ENCODE peak calls at places on chromosomes 4 and X, in ten cellular contexts. E, A, B, N, R, H, M, Q, V and Y are unnamed samples.

GRCh38 chr4:70705146-70705855 is 16.5 kb upstream of the RUFY3 start:
- DNase-seq in Q (peak), M (peak), N (no peak), A (peak), H (peak), V (peak), E (peak), B (peak), R (peak), Y (peak)

GRCh38 chr4:114383721-114384120 is 214.9 kb upstream of the UGT8 start:
- DNase-seq in Q (no peak), H (no peak), B (no peak), V (peak), R (no peak), E (no peak), A (peak), M (no peak), N (no peak), Y (no peak)

GRCh38 chr4:24209891-24210290 is 320.0 kb upstream of the PPARGC1A start:
- DNase-seq in B (no peak), A (no peak), V (peak), Q (no peak), R (no peak), E (no peak), N (no peak), H (no peak), M (no peak), Y (no peak)

GRCh38 chr4:183659919-183660318 is 826 bp downstream of the TRAPPC11 start:
- DNase-seq in N (no peak), A (no peak), R (no peak), V (no peak), B (no peak), M (no peak), E (peak), Q (no peak), H (no peak), Y (no peak)

GRCh38 chrX:531611-531936 is 99.0 kb upstream of the SHOX start:
- DNase-seq in N (no peak), V (no peak), A (no peak), E (no peak), H (no peak), M (no peak), Q (no peak), B (no peak), R (no peak), Y (no peak)

GRCh38 chrX:134792077-134792476 is 133.8 kb upstream of the PLAC1 start:
- DNase-seq in B (no peak), V (no peak), N (no peak), Q (peak), M (no peak), A (no peak), H (no peak), R (no peak), E (no peak), Y (no peak)

GRCh38 chr4:186486172-186486571 is 69.2 kb downstream of the MTNR1A start:
- DNase-seq in E (peak), A (no peak), N (no peak), M (no peak), H (no peak), B (no peak), V (peak), R (no peak), Q (no peak), Y (no peak)

GRCh38 chr4:95087657-95088455 is 330.1 kb downstream of the BMPR1B start:
- DNase-seq in V (peak), N (no peak), A (no peak), B (no peak), H (no peak), E (no peak), R (no peak), Q (no peak), M (no peak), Y (no peak)

GRCh38 chr4:118746251-118746919 is 61.2 kb downstream of the METTL14 start:
- DNase-seq in V (peak), A (peak), B (no peak), E (no peak), H (no peak), M (no peak), Q (no peak), N (no peak), R (peak), Y (no peak)

GRCh38 chr4:142393127-142393526 is 453.0 kb downstream of the INPP4B start:
- DNase-seq in N (no peak), H (no peak), A (no peak), E (no peak), M (no peak), B (no peak), Q (no peak), V (no peak), R (no peak), Y (no peak)
- H3K27ac ChIP-seq in N (no peak), H (no peak), A (no peak), E (no peak), M (no peak), B (no peak), Q (no peak), V (no peak), R (no peak), Y (no peak)

DNA sequence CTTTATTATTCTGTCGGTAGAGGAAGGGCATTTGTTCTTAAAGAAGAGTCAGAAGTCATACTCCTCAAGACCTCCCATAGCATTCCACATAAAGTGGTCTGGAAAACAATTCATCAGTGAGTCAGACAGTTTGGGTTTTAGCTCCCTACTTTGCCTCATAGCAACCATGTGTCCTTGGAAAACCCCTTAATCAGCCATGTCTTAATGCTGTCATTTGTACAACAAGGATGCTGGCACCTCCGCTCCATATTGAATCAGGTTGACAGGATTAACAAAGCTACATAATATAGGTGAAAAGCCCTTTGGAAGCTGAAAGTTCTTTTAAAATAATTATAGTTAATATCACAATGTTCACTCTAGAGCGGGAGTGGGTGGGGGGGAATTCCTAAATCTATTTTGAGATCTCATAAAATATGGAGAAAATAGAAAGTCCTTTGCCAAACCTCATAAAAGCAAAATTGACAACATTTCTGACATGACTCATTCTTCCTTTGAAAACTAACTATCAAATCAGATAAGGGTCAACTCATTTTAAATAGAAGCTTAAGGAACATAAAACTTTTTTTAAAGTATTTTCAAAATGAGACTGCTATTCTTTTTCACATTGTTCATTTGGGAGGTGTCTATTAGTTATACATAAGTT is 37.3 kb upstream of the GUCY1A1 start:
- DNase-seq in Q (no peak), N (no peak), B (no peak), A (no peak), E (no peak), M (no peak), H (no peak), R (no peak), V (peak), Y (no peak)
- H3K27ac ChIP-seq in Q (no peak), N (peak), B (no peak), A (no peak), E (no peak), M (no peak), H (no peak), R (no peak), V (no peak), Y (no peak)

DNA sequence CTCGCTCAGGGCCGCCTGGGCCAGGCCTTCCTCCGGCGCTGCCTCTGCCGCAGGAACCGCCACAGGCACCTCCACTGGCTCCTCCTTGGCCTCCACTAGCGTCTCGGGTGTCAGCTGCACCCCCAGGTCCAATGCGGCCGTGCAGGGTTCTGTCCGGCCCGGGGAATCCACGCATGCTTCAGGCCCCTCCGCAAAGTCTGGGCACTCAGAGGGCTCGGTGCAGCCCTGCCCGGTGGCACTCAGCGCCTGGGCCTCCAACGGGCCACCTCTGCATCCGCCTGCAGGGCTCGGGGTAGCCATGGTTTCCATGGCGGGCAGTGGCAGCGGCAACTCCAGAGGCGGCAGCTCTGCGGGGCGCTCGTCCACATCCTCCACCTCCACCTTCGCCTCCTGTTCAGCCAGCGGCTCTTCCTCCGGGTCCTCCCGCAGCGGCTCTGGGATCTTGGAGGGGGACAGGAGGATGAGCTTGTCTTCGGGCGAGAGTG is 74.9 kb upstream of the UCP1 start:
- DNase-seq in R (no peak), B (no peak), E (no peak), H (no peak), Q (no peak), M (no peak), A (no peak), N (no peak), V (no peak), Y (no peak)
- H3K27ac ChIP-seq in R (no peak), B (no peak), E (no peak), H (no peak), Q (no peak), M (no peak), A (no peak), N (no peak), V (no peak), Y (no peak)

GRCh38 chrX:24332868-24333267 is 19.0 kb upstream of the SUPT20HL2 start:
- DNase-seq in B (no peak), N (no peak), H (no peak), E (no peak), Q (no peak), V (peak), A (no peak), M (no peak), R (no peak), Y (no peak)

GRCh38 chrX:24334473-24334872 is 20.6 kb upstream of the SUPT20HL2 start:
- DNase-seq in H (no peak), R (no peak), N (no peak), B (no peak), M (no peak), V (no peak), E (no peak), Q (no peak), A (no peak), Y (no peak)

DNA sequence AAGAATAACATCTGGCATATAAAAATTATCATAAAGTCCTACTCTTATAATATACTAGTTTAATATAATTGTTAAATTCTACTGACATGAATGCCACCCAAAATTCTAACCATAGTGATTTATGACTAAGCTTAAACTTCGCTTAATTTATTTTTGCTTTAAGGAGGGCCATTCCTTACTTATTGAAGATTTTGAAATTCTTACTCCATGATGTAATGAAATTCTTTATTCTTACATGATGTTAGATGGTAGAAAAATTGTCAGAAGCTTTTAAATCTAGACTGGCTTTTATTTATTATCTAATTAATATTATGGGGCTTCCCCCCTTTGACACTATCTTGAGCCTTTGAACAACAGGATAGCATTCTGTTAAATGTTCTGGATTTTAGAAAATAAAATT is 19.5 kb upstream of the SUPT20HL2 start:
- DNase-seq in H (no peak), R (no peak), V (no peak), B (no peak), M (no peak), N (no peak), E (no peak), A (no peak), Q (no peak), Y (no peak)
- H3K27ac ChIP-seq in H (no peak), R (no peak), V (no peak), B (no peak), M (no peak), N (no peak), E (no peak), A (no peak), Q (no peak), Y (no peak)